ENCODE peak calls at places on chromosomes 13 and 19, in eight cellular contexts. One of them, this sample, is unnamed.

GRCh38 chr19:3034845-3035541 is 5.9 kb upstream of the TLE2 start:
- DNase-seq in PC-3: no peak
- DNase-seq in neural progenitor cell: peak
- DNase-seq in GM23338: peak
- DNase-seq in hepatocyte: peak
- DNase-seq in OCI-LY7: peak
- DNase-seq in HCT116: no peak
- DNase-seq in MM.1S: no peak
- DNase-seq in this sample: peak

GRCh38 chr19:869245-870177 is 10.0 kb downstream of the CFD start:
- DNase-seq in PC-3: peak
- DNase-seq in neural progenitor cell: no peak
- DNase-seq in GM23338: no peak
- DNase-seq in hepatocyte: peak
- DNase-seq in OCI-LY7: no peak
- DNase-seq in HCT116: peak
- DNase-seq in MM.1S: no peak
- DNase-seq in this sample: peak

GRCh38 chr13:108551674-108552073 is 77.7 kb upstream of the MYO16 start:
- DNase-seq in PC-3: no peak
- DNase-seq in neural progenitor cell: no peak
- DNase-seq in GM23338: no peak
- DNase-seq in hepatocyte: no peak
- DNase-seq in OCI-LY7: no peak
- DNase-seq in HCT116: no peak
- DNase-seq in MM.1S: no peak
- DNase-seq in this sample: no peak

GRCh38 chr13:79386125-79386822 is 19.8 kb downstream of the RBM26 start:
- DNase-seq in PC-3: no peak
- DNase-seq in neural progenitor cell: no peak
- DNase-seq in GM23338: no peak
- DNase-seq in hepatocyte: no peak
- DNase-seq in OCI-LY7: no peak
- DNase-seq in HCT116: no peak
- DNase-seq in MM.1S: no peak
- DNase-seq in this sample: peak

GRCh38 chr13:60538566-60538965 is 141.5 kb downstream of the TDRD3 start:
- DNase-seq in PC-3: peak
- DNase-seq in neural progenitor cell: no peak
- DNase-seq in GM23338: peak
- DNase-seq in hepatocyte: no peak
- DNase-seq in OCI-LY7: no peak
- DNase-seq in HCT116: no peak
- DNase-seq in MM.1S: no peak
- DNase-seq in this sample: no peak

GRCh38 chr19:29942404-29943261 is 594 bp downstream of the URI1 start:
- DNase-seq in PC-3: peak
- DNase-seq in neural progenitor cell: peak
- DNase-seq in GM23338: peak
- DNase-seq in hepatocyte: peak
- DNase-seq in OCI-LY7: peak
- DNase-seq in HCT116: no peak
- DNase-seq in MM.1S: peak
- DNase-seq in this sample: peak

GRCh38 chr13:79314652-79315051 is 91.4 kb downstream of the RBM26 start:
- DNase-seq in PC-3: no peak
- DNase-seq in neural progenitor cell: no peak
- DNase-seq in GM23338: no peak
- DNase-seq in hepatocyte: no peak
- DNase-seq in OCI-LY7: no peak
- DNase-seq in HCT116: no peak
- DNase-seq in MM.1S: no peak
- DNase-seq in this sample: no peak

GRCh38 chr13:51942189-51942588 is 69.1 kb downstream of the ATP7B start:
- DNase-seq in PC-3: peak
- DNase-seq in neural progenitor cell: no peak
- DNase-seq in GM23338: no peak
- DNase-seq in hepatocyte: no peak
- DNase-seq in OCI-LY7: no peak
- DNase-seq in HCT116: peak
- DNase-seq in MM.1S: peak
- DNase-seq in this sample: no peak

GRCh38 chr13:39655041-39655568 is 357 bp upstream of the COG6 start:
- DNase-seq in PC-3: no peak
- DNase-seq in neural progenitor cell: no peak
- DNase-seq in GM23338: no peak
- DNase-seq in hepatocyte: no peak
- DNase-seq in OCI-LY7: peak
- DNase-seq in HCT116: no peak
- DNase-seq in MM.1S: no peak
- DNase-seq in this sample: no peak

GRCh38 chr13:24133396-24133795 is 27.1 kb upstream of the SPATA13 start:
- DNase-seq in PC-3: no peak
- DNase-seq in neural progenitor cell: no peak
- DNase-seq in GM23338: no peak
- DNase-seq in hepatocyte: no peak
- DNase-seq in OCI-LY7: no peak
- DNase-seq in HCT116: no peak
- DNase-seq in MM.1S: no peak
- DNase-seq in this sample: no peak

GRCh38 chr13:24131749-24132148 is 28.8 kb upstream of the SPATA13 start:
- DNase-seq in PC-3: no peak
- DNase-seq in neural progenitor cell: no peak
- DNase-seq in GM23338: no peak
- DNase-seq in hepatocyte: no peak
- DNase-seq in OCI-LY7: no peak
- DNase-seq in HCT116: no peak
- DNase-seq in MM.1S: no peak
- DNase-seq in this sample: no peak

GRCh38 chr13:24134772-24135171 is 25.7 kb upstream of the SPATA13 start:
- DNase-seq in PC-3: no peak
- DNase-seq in neural progenitor cell: no peak
- DNase-seq in GM23338: no peak
- DNase-seq in hepatocyte: no peak
- DNase-seq in OCI-LY7: no peak
- DNase-seq in HCT116: no peak
- DNase-seq in MM.1S: no peak
- DNase-seq in this sample: peak

GRCh38 chr13:24138911-24139310 is 21.6 kb upstream of the SPATA13 start:
- DNase-seq in PC-3: no peak
- DNase-seq in neural progenitor cell: no peak
- DNase-seq in GM23338: no peak
- DNase-seq in hepatocyte: no peak
- DNase-seq in OCI-LY7: no peak
- DNase-seq in HCT116: no peak
- DNase-seq in MM.1S: no peak
- DNase-seq in this sample: no peak

GRCh38 chr13:24135674-24136300 is 24.7 kb upstream of the SPATA13 start:
- DNase-seq in PC-3: peak
- DNase-seq in neural progenitor cell: no peak
- DNase-seq in GM23338: no peak
- DNase-seq in hepatocyte: no peak
- DNase-seq in OCI-LY7: no peak
- DNase-seq in HCT116: no peak
- DNase-seq in MM.1S: no peak
- DNase-seq in this sample: peak
- H3K27ac ChIP-seq in PC-3: peak
- H3K27ac ChIP-seq in neural progenitor cell: no peak
- H3K27ac ChIP-seq in GM23338: no peak
- H3K27ac ChIP-seq in hepatocyte: no peak
- H3K27ac ChIP-seq in OCI-LY7: no peak
- H3K27ac ChIP-seq in HCT116: no peak
- H3K27ac ChIP-seq in MM.1S: no peak
- H3K27ac ChIP-seq in this sample: peak

DNA sequence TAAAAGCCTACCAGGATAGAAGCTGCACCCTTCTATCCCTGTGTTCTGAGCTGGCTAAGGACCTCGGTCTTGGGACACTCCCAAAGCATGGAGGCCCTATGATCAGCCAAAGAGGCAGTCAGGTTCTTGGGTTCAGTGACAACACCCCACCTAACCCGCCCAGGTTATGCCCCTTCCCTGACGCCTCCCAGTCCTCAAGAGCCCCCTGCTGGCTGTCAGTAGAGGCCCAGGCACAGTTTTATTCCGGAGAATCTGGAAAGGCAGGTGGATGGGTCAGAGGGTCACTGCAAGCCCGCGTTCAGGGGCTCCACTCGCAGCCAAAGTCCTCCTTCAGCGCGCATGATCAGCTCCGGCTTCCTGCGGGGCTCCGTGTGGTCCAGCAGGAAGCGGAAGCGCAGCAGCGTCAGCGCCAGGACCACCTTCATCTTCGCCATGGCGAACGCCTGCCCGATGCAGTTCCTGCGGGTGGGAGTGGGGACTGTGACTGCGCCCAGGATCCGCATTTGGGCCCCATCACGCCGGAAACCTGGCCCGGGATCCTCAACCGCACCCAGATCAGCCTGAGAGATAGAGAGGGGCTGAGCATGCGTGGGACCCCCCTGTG is 22.3 kb downstream of the OR10H3 start:
- DNase-seq in PC-3: peak
- DNase-seq in neural progenitor cell: no peak
- DNase-seq in GM23338: no peak
- DNase-seq in hepatocyte: no peak
- DNase-seq in OCI-LY7: no peak
- DNase-seq in HCT116: peak
- DNase-seq in MM.1S: no peak
- DNase-seq in this sample: no peak
- TF ChIP-seq EZH2phosphoT487 in PC-3: no peak
- TF ChIP-seq EZH2phosphoT487 in neural progenitor cell: no peak
- TF ChIP-seq EZH2phosphoT487 in GM23338: no peak
- TF ChIP-seq EZH2phosphoT487 in hepatocyte: no peak
- TF ChIP-seq EZH2phosphoT487 in OCI-LY7: no peak
- TF ChIP-seq EZH2phosphoT487 in HCT116: no peak
- TF ChIP-seq EZH2phosphoT487 in MM.1S: no peak
- TF ChIP-seq EZH2phosphoT487 in this sample: no peak

DNA sequence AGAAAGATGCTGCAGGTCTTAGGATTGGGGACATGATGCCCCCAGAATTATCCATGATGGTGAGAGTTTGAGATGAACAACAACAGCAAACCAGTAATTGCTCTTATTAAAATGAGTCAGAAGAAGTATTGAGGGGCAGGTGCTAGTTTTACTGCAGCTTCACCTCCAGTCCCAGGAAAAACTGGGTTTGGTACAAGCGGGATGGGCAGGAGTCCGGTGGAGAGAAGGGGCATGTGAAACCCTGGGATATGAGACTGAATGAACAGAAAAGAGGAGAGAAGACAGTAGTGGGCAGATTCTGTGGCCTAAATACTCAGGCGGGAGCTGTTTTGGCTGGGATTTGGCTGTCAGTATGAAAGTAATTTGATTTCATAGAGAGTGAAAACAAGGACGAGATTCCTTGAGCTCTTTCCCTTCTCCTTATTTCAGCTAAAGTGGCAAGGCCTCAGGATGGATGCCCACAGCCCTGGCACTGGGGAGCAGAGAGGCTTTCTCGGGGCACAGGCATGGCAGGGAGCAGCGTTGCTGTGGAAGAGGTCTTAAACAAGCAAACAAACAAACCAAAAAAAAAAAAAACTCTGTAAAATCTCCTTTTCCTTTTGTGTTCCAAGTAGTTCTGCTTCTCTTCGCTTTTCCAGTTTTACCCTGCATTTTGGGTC is 30.7 kb downstream of the NFIX start:
- DNase-seq in PC-3: no peak
- DNase-seq in neural progenitor cell: no peak
- DNase-seq in GM23338: no peak
- DNase-seq in hepatocyte: no peak
- DNase-seq in OCI-LY7: no peak
- DNase-seq in HCT116: no peak
- DNase-seq in MM.1S: no peak
- DNase-seq in this sample: no peak
- H3K27ac ChIP-seq in PC-3: peak
- H3K27ac ChIP-seq in neural progenitor cell: no peak
- H3K27ac ChIP-seq in GM23338: no peak
- H3K27ac ChIP-seq in hepatocyte: peak
- H3K27ac ChIP-seq in OCI-LY7: no peak
- H3K27ac ChIP-seq in HCT116: no peak
- H3K27ac ChIP-seq in MM.1S: no peak
- H3K27ac ChIP-seq in this sample: peak

DNA sequence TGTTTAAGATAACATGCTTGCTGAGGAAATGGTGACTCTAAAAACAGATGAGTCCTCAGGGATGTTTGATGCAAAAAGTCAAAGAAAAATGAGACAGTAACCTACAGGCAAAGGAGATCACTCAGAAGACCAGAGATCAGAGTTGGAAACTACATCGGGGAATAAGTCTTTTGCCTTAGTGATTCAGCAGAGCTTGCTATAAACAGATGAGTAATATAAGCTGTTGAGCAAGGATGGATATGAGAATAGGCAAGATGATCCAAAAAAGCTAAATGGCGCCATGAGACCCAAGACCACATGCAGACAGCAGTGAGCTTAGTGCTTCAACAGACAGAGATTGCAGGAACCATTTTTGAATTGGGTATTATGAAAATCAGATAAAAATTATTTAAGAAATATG is 168.6 kb downstream of the POSTN start:
- DNase-seq in PC-3: no peak
- DNase-seq in neural progenitor cell: no peak
- DNase-seq in GM23338: no peak
- DNase-seq in hepatocyte: no peak
- DNase-seq in OCI-LY7: no peak
- DNase-seq in HCT116: no peak
- DNase-seq in MM.1S: no peak
- DNase-seq in this sample: peak
- TF ChIP-seq EZH2phosphoT487 in PC-3: no peak
- TF ChIP-seq EZH2phosphoT487 in neural progenitor cell: no peak
- TF ChIP-seq EZH2phosphoT487 in GM23338: no peak
- TF ChIP-seq EZH2phosphoT487 in hepatocyte: no peak
- TF ChIP-seq EZH2phosphoT487 in OCI-LY7: no peak
- TF ChIP-seq EZH2phosphoT487 in HCT116: no peak
- TF ChIP-seq EZH2phosphoT487 in MM.1S: no peak
- TF ChIP-seq EZH2phosphoT487 in this sample: no peak

GRCh38 chr13:99382428-99383133 is 75.4 kb upstream of the GPR183 start:
- DNase-seq in PC-3: no peak
- DNase-seq in neural progenitor cell: no peak
- DNase-seq in GM23338: no peak
- DNase-seq in hepatocyte: no peak
- DNase-seq in OCI-LY7: no peak
- DNase-seq in HCT116: no peak
- DNase-seq in MM.1S: no peak
- DNase-seq in this sample: peak
- H3K27ac ChIP-seq in PC-3: no peak
- H3K27ac ChIP-seq in neural progenitor cell: no peak
- H3K27ac ChIP-seq in GM23338: no peak
- H3K27ac ChIP-seq in hepatocyte: no peak
- H3K27ac ChIP-seq in OCI-LY7: no peak
- H3K27ac ChIP-seq in HCT116: no peak
- H3K27ac ChIP-seq in MM.1S: no peak
- H3K27ac ChIP-seq in this sample: no peak